ENCODE peak calls at places on chromosomes 13 and 19, in eight cellular contexts. One of them, this sample, is unnamed.

GRCh38 chr19:47729799-47730520 is 15.4 kb upstream of the NOP53 start:
- DNase-seq in colonic mucosa: peak; percentile 75
- DNase-seq in fibroblast of mammary gland: peak; percentile 24
- DNase-seq in stimulated activated CD4-positive, alpha-beta T cell treated with anti-CD3 and anti-CD28 coated beads, Interleukin-2, amount 100 ng/mL, for 48 hours: peak; percentile 52
- DNase-seq in DND-41: peak; percentile 42
- DNase-seq in fibroblast of the aortic adventitia: no peak
- DNase-seq in upper lobe of right lung: peak; percentile 94
- DNase-seq in Caki2: peak; percentile 83
- DNase-seq in this sample: no peak

GRCh38 chr13:73480784-73481183 is 422.0 kb downstream of the KLF5 start:
- DNase-seq in stimulated activated CD4-positive, alpha-beta T cell treated with anti-CD3 and anti-CD28 coated beads, Interleukin-2, amount 100 ng/mL, for 48 hours: no peak
- DNase-seq in fibroblast of mammary gland: no peak
- DNase-seq in upper lobe of right lung: no peak
- DNase-seq in DND-41: no peak
- DNase-seq in colonic mucosa: no peak
- DNase-seq in fibroblast of the aortic adventitia: no peak
- DNase-seq in Caki2: no peak
- DNase-seq in this sample: no peak

GRCh38 chr19:7994923-7995682 is 10.3 kb downstream of the ELAVL1 start:
- DNase-seq in fibroblast of mammary gland: no peak
- DNase-seq in fibroblast of the aortic adventitia: no peak
- DNase-seq in Caki2: no peak
- DNase-seq in stimulated activated CD4-positive, alpha-beta T cell treated with anti-CD3 and anti-CD28 coated beads, Interleukin-2, amount 100 ng/mL, for 48 hours: no peak
- DNase-seq in colonic mucosa: no peak
- DNase-seq in upper lobe of right lung: no peak
- DNase-seq in DND-41: no peak
- DNase-seq in this sample: no peak

GRCh38 chr13:31067416-31068118 is 94.1 kb downstream of the HSPH1 start:
- DNase-seq in colonic mucosa: no peak
- DNase-seq in Caki2: no peak
- DNase-seq in upper lobe of right lung: no peak
- DNase-seq in DND-41: no peak
- DNase-seq in fibroblast of the aortic adventitia: peak; percentile 77
- DNase-seq in fibroblast of mammary gland: peak; percentile 83
- DNase-seq in stimulated activated CD4-positive, alpha-beta T cell treated with anti-CD3 and anti-CD28 coated beads, Interleukin-2, amount 100 ng/mL, for 48 hours: no peak
- DNase-seq in this sample: peak; percentile 64

GRCh38 chr19:41870401-41870873 is 6.6 kb upstream of the CD79A start:
- DNase-seq in fibroblast of mammary gland: peak; percentile 74
- DNase-seq in DND-41: peak; percentile 26
- DNase-seq in upper lobe of right lung: no peak
- DNase-seq in Caki2: peak; percentile 91
- DNase-seq in stimulated activated CD4-positive, alpha-beta T cell treated with anti-CD3 and anti-CD28 coated beads, Interleukin-2, amount 100 ng/mL, for 48 hours: no peak
- DNase-seq in colonic mucosa: no peak
- DNase-seq in fibroblast of the aortic adventitia: peak; percentile 55
- DNase-seq in this sample: peak; percentile 24

GRCh38 chr13:113182046-113182445 is 23.6 kb downstream of the PROZ start:
- DNase-seq in fibroblast of mammary gland: no peak
- DNase-seq in stimulated activated CD4-positive, alpha-beta T cell treated with anti-CD3 and anti-CD28 coated beads, Interleukin-2, amount 100 ng/mL, for 48 hours: no peak
- DNase-seq in colonic mucosa: no peak
- DNase-seq in upper lobe of right lung: no peak
- DNase-seq in DND-41: no peak
- DNase-seq in fibroblast of the aortic adventitia: no peak
- DNase-seq in Caki2: no peak
- DNase-seq in this sample: peak; percentile 86

GRCh38 chr13:30593001-30593400 is 24.7 kb upstream of the USPL1 start:
- DNase-seq in upper lobe of right lung: no peak
- DNase-seq in stimulated activated CD4-positive, alpha-beta T cell treated with anti-CD3 and anti-CD28 coated beads, Interleukin-2, amount 100 ng/mL, for 48 hours: no peak
- DNase-seq in fibroblast of mammary gland: no peak
- DNase-seq in colonic mucosa: no peak
- DNase-seq in DND-41: no peak
- DNase-seq in Caki2: no peak
- DNase-seq in fibroblast of the aortic adventitia: no peak
- DNase-seq in this sample: no peak

GRCh38 chr13:30376426-30377311 is 45.6 kb upstream of the UBE2L5 start:
- DNase-seq in upper lobe of right lung: no peak
- DNase-seq in fibroblast of mammary gland: no peak
- DNase-seq in DND-41: peak; percentile 86
- DNase-seq in Caki2: peak; percentile 29
- DNase-seq in stimulated activated CD4-positive, alpha-beta T cell treated with anti-CD3 and anti-CD28 coated beads, Interleukin-2, amount 100 ng/mL, for 48 hours: no peak
- DNase-seq in colonic mucosa: peak; percentile 69
- DNase-seq in fibroblast of the aortic adventitia: no peak
- DNase-seq in this sample: no peak

GRCh38 chr19:11931051-11931450 is 6.1 kb downstream of the ZNF700 start:
- DNase-seq in Caki2: no peak
- DNase-seq in upper lobe of right lung: no peak
- DNase-seq in fibroblast of the aortic adventitia: no peak
- DNase-seq in DND-41: no peak
- DNase-seq in stimulated activated CD4-positive, alpha-beta T cell treated with anti-CD3 and anti-CD28 coated beads, Interleukin-2, amount 100 ng/mL, for 48 hours: no peak
- DNase-seq in fibroblast of mammary gland: no peak
- DNase-seq in colonic mucosa: no peak
- DNase-seq in this sample: no peak

GRCh38 chr13:47826481-47826880 is 174.6 kb downstream of the SUCLA2 start:
- DNase-seq in fibroblast of mammary gland: peak; percentile 44
- DNase-seq in upper lobe of right lung: no peak
- DNase-seq in stimulated activated CD4-positive, alpha-beta T cell treated with anti-CD3 and anti-CD28 coated beads, Interleukin-2, amount 100 ng/mL, for 48 hours: no peak
- DNase-seq in DND-41: no peak
- DNase-seq in fibroblast of the aortic adventitia: peak; percentile 55
- DNase-seq in colonic mucosa: no peak
- DNase-seq in Caki2: no peak
- DNase-seq in this sample: no peak

This sample was measured in astrocyte of the spinal cord.